ENCODE peak calls at places on chromosome 20, in five cellular contexts. D, W, Y, K and Z are unnamed samples.

GRCh38 chr20:58231678-58232077 is 3.2 kb upstream of the ANKRD60 start:
- DNase-seq in W (no peak), Y (no peak), K (no peak), D (no peak), Z (peak; percentile 49)

GRCh38 chr20:45405566-45406259 is 2.4 kb upstream of the DBNDD2 start:
- DNase-seq in Y (no peak), K (no peak), D (peak; percentile 40), W (peak; percentile 27), Z (peak; percentile 14)

GRCh38 chr20:10133532-10133931 is 85.1 kb upstream of the SNAP25 start:
- DNase-seq in K (no peak), Y (no peak), D (no peak), W (no peak), Z (no peak)

GRCh38 chr20:10658876-10659632 is 14.7 kb downstream of the JAG1 start:
- DNase-seq in K (no peak), W (no peak), Y (no peak), D (no peak), Z (no peak)

GRCh38 chr20:47187450-47188195 is 168.9 kb downstream of the ZMYND8 start:
- DNase-seq in Y (no peak), K (no peak), W (no peak), D (no peak), Z (no peak)

GRCh38 chr20:34791289-34792020 is 34.0 kb downstream of the NCOA6 start:
- DNase-seq in Y (no peak), D (no peak), W (no peak), K (no peak), Z (peak; percentile 84)

GRCh38 chr20:47785900-47786762 is 850 bp upstream of the SULF2 start:
- DNase-seq in K (peak; percentile 29), D (peak; percentile 67), W (peak; percentile 83), Y (no peak), Z (peak; percentile 90)

GRCh38 chr20:44861547-44862006 is 23.9 kb upstream of the YWHAB start:
- DNase-seq in W (no peak), Y (no peak), K (no peak), D (no peak), Z (no peak)

GRCh38 chr20:58651823-58652605 is 931 bp downstream of the STX16 start:
- DNase-seq in D (peak; percentile 94), K (peak; percentile 47), W (peak; percentile 42), Y (peak; percentile 84), Z (peak; percentile 91)

GRCh38 chr20:60030471-60030870 is 72.2 kb downstream of the CDH26 start:
- DNase-seq in Y (no peak), W (no peak), D (no peak), K (no peak), Z (no peak)

GRCh38 chr20:46073443-46073842 is 16.3 kb downstream of the NCOA5 start:
- DNase-seq in Y (no peak), W (no peak), K (no peak), D (no peak), Z (no peak)

GRCh38 chr20:467755-468154 is 5.4 kb upstream of the TBC1D20 start:
- DNase-seq in Y (no peak), D (no peak), K (no peak), W (no peak), Z (no peak)

GRCh38 chr20:48957521-48957920 is 36.0 kb downstream of the ARFGEF2 start:
- DNase-seq in D (no peak), Y (no peak), W (no peak), K (no peak), Z (peak; percentile 26)

GRCh38 chr20:420721-421574 is 12.8 kb downstream of the RBCK1 start:
- DNase-seq in K (no peak), Y (no peak), W (no peak), D (peak; percentile 49), Z (no peak)

GRCh38 chr20:56629464-56630085 is 469 bp downstream of the TFAP2C start:
- DNase-seq in W (no peak), D (no peak), Y (no peak), K (no peak), Z (no peak)

GRCh38 chr20:44800398-44801046 is 9.8 kb downstream of the RIMS4 start:
- DNase-seq in W (no peak), D (peak; percentile 43), K (no peak), Y (no peak), Z (no peak)

GRCh38 chr20:50980851-50981713 is 22.5 kb downstream of the MOCS3 start:
- DNase-seq in K (peak; percentile 25), Y (no peak), W (peak; percentile 72), D (peak; percentile 68), Z (peak; percentile 79)
- H2AK5ac ChIP-seq in K (peak overlapping the region; percentile 38), Y (no peak overlapping the region), W (peak overlapping the region; percentile 89), D (no peak overlapping the region), Z (peak overlapping the region; percentile 74)

DNA sequence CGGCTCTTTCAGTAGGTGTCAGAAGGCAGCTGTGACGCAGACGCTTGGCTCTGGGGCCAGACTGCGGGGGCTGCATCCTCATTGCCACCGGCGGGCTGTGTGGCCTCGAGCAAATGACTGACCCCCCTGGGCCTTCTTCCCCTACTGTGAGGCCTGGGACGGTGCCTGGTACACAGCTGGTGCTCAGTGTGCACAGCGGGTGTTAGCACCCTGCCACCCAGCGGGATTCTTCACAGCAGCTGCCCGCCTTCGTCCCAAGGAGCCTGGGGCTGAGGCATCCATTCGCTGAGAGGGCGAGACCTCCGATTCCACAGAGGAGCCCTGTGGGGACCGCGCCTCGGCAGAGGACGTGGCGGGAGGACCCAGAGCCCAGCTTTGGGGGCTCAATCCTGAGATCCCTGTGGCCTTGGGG is 10.6 kb downstream of the SLCO4A1 start:
- DNase-seq in D (no peak), W (no peak), K (no peak), Y (no peak), Z (no peak)
- H4K8ac ChIP-seq in D (no peak overlapping the region), W (no peak overlapping the region), K (no peak overlapping the region), Y (no peak overlapping the region), Z (peak overlapping the region; percentile 83)

GRCh38 chr20:22863881-22864280 is 171.2 kb upstream of the SSTR4 start:
- DNase-seq in K (no peak), D (no peak), W (no peak), Y (no peak), Z (no peak)
- H2BK12ac ChIP-seq in K (no peak overlapping the region), D (no peak overlapping the region), W (no peak overlapping the region), Y (no peak overlapping the region), Z (no peak overlapping the region)

DNA sequence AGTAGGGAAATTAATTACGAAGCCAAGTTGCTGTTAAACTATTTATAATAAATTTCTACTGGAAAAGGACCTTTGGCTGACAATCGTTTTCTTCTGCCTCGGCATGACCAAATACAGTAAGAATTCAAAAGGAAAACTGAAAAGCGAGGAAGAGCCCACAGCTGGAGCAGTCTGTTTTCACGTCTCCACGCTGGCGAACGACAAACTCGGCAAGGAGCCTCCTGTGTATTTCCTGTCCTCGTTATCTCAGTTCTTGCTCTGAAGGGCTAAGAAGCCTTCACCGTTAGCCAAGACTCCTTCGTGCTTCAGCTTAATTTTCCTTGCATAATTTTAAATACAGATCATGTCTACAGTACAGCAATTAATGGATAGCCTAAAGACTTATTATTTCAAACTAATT is 214.3 kb upstream of the PLCB4 start:
- DNase-seq in D (no peak), Y (no peak), W (no peak), K (no peak), Z (peak; percentile 62)
- H2AK5ac ChIP-seq in D (no peak overlapping the region), Y (no peak overlapping the region), W (no peak overlapping the region), K (no peak overlapping the region), Z (no peak overlapping the region)